ENCODE peak calls at places on chromosomes 3 and 15, in ten cellular contexts. One of them, this sample, is unnamed.
A peak's percentile ranks its signal among the peaks of the same experiment; 100 is the strongest.

GRCh38 chr3:184354121-184354728 is 7.2 kb downstream of the CLCN2 start:
- DNase-seq in GM12891: peak; percentile 71
- DNase-seq in breast epithelium: no peak
- DNase-seq in transverse colon: peak; percentile 66
- DNase-seq in endothelial cell of umbilical vein: peak; percentile 37
- DNase-seq in K562: peak; percentile 79
- DNase-seq in prostate gland: peak; percentile 27
- DNase-seq in GM12878: no peak
- DNase-seq in stomach: peak; percentile 58
- DNase-seq in sigmoid colon: no peak
- DNase-seq in this sample: peak; percentile 69

GRCh38 chr3:23654571-23654970 is 151.2 kb upstream of the UBE2E1 start:
- DNase-seq in K562: no peak
- DNase-seq in transverse colon: no peak
- DNase-seq in sigmoid colon: no peak
- DNase-seq in breast epithelium: no peak
- DNase-seq in GM12878: no peak
- DNase-seq in prostate gland: no peak
- DNase-seq in stomach: no peak
- DNase-seq in endothelial cell of umbilical vein: no peak
- DNase-seq in GM12891: no peak
- DNase-seq in this sample: no peak

GRCh38 chr15:27601239-27601942 is 497.7 kb downstream of the OCA2 start:
- DNase-seq in sigmoid colon: no peak
- DNase-seq in GM12891: no peak
- DNase-seq in K562: no peak
- DNase-seq in prostate gland: no peak
- DNase-seq in endothelial cell of umbilical vein: no peak
- DNase-seq in breast epithelium: no peak
- DNase-seq in GM12878: no peak
- DNase-seq in transverse colon: no peak
- DNase-seq in stomach: no peak
- DNase-seq in this sample: no peak

GRCh38 chr15:39925112-39925830 is 5.2 kb upstream of the GPR176 start:
- DNase-seq in GM12878: no peak
- DNase-seq in endothelial cell of umbilical vein: peak; percentile 36
- DNase-seq in transverse colon: no peak
- DNase-seq in stomach: no peak
- DNase-seq in sigmoid colon: no peak
- DNase-seq in K562: peak; percentile 65
- DNase-seq in breast epithelium: no peak
- DNase-seq in GM12891: no peak
- DNase-seq in prostate gland: no peak
- DNase-seq in this sample: no peak

GRCh38 chr3:118573922-118574321 is 460.7 kb downstream of the IGSF11 start:
- DNase-seq in breast epithelium: no peak
- DNase-seq in transverse colon: no peak
- DNase-seq in stomach: no peak
- DNase-seq in prostate gland: no peak
- DNase-seq in K562: no peak
- DNase-seq in endothelial cell of umbilical vein: no peak
- DNase-seq in sigmoid colon: no peak
- DNase-seq in GM12878: no peak
- DNase-seq in GM12891: no peak
- DNase-seq in this sample: no peak

GRCh38 chr15:65326109-65326508 is 21.6 kb downstream of the RNU5B-1 start:
- DNase-seq in K562: no peak
- DNase-seq in GM12878: no peak
- DNase-seq in GM12891: no peak
- DNase-seq in prostate gland: no peak
- DNase-seq in transverse colon: no peak
- DNase-seq in sigmoid colon: peak; percentile 74
- DNase-seq in endothelial cell of umbilical vein: peak; percentile 92
- DNase-seq in stomach: no peak
- DNase-seq in breast epithelium: peak; percentile 32
- DNase-seq in this sample: no peak

GRCh38 chr3:53194218-53195065 is 33.4 kb downstream of the PRKCD start:
- DNase-seq in sigmoid colon: peak; percentile 77
- DNase-seq in transverse colon: no peak
- DNase-seq in prostate gland: no peak
- DNase-seq in GM12891: no peak
- DNase-seq in stomach: no peak
- DNase-seq in GM12878: no peak
- DNase-seq in breast epithelium: no peak
- DNase-seq in K562: no peak
- DNase-seq in endothelial cell of umbilical vein: peak; percentile 39
- DNase-seq in this sample: no peak

GRCh38 chr3:136350132-136350531 is 100.0 kb downstream of the PCCB start:
- DNase-seq in breast epithelium: no peak
- DNase-seq in K562: no peak
- DNase-seq in transverse colon: peak; percentile 14
- DNase-seq in GM12891: no peak
- DNase-seq in stomach: no peak
- DNase-seq in GM12878: no peak
- DNase-seq in prostate gland: no peak
- DNase-seq in endothelial cell of umbilical vein: no peak
- DNase-seq in sigmoid colon: peak; percentile 73
- DNase-seq in this sample: no peak

GRCh38 chr3:58132850-58133249 is 77.9 kb downstream of the DNASE1L3 start:
- DNase-seq in breast epithelium: no peak
- DNase-seq in prostate gland: no peak
- DNase-seq in K562: no peak
- DNase-seq in GM12891: no peak
- DNase-seq in GM12878: no peak
- DNase-seq in sigmoid colon: no peak
- DNase-seq in transverse colon: no peak
- DNase-seq in endothelial cell of umbilical vein: no peak
- DNase-seq in stomach: no peak
- DNase-seq in this sample: no peak

DNA sequence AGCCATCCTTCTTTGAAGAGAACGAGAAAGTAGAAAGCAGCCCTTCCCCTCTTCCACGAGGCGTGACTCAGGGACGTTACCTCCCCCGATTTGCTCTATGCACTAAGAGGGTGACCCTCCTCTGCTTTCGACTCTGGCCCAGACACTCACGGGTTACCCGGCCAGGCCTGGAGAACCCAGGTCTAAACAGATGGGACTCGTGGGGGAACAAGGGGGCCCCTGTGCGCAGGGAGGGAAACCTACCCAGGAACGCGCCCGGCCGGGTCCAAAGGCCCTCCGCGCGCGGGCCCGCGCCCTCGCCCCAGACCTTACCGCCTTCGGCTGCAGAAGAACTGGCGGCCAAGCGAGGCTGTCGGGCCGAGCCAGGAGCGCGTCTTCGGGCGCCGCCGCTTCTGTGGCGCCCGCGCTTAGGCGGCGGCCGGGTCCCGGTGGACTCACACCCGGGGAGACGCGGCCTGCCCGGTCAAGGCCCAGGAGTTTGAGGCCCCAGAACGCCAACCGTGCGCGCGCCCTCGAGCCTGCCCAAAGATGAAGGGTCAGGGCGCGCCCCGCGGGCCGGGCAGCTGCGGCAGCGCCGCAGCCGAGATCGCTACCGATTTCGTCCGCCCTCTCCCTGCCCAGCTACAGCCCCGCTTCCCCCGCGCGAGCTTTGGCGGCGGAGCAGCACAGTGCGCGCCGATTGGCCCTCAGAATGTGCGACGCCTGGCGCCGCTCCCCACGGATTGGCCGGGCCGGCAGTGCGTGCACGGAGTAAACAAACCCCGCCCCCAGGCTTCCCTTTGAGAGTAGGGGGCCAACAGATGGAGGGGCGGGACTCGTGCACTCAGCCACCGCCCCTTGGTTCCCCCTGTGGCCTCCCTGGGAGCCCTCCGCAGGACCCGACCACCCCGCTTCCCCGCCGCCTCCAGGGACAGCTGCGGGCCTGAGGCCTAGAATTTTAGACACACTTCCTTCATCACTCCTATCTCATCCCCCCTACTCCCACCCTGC is at the start of gene TFDP2:
- DNase-seq in prostate gland: peak; percentile 95
- DNase-seq in endothelial cell of umbilical vein: peak; percentile 92
- DNase-seq in GM12878: peak; percentile 27
- DNase-seq in breast epithelium: peak; percentile 84
- DNase-seq in sigmoid colon: peak; percentile 96
- DNase-seq in GM12891: peak; percentile 93
- DNase-seq in K562: peak; percentile 71
- DNase-seq in stomach: peak; percentile 91
- DNase-seq in transverse colon: peak; percentile 92
- DNase-seq in this sample: peak; percentile 91
- TF ChIP-seq POLR2A in prostate gland: peak; percentile 88
- TF ChIP-seq POLR2A in endothelial cell of umbilical vein: no peak
- TF ChIP-seq POLR2A in GM12878: peak; percentile 85
- TF ChIP-seq POLR2A in breast epithelium: peak; percentile 13
- TF ChIP-seq POLR2A in sigmoid colon: peak; percentile 57
- TF ChIP-seq POLR2A in GM12891: peak; percentile 53
- TF ChIP-seq POLR2A in K562: peak; percentile 40
- TF ChIP-seq POLR2A in stomach: no peak
- TF ChIP-seq POLR2A in transverse colon: peak; percentile 76
- TF ChIP-seq POLR2A in this sample: peak; percentile 70

GRCh38 chr3:133573629-133574194 is at the start of gene CDV3:
- DNase-seq in GM12878: no peak
- DNase-seq in transverse colon: no peak
- DNase-seq in GM12891: peak; percentile 27
- DNase-seq in breast epithelium: no peak
- DNase-seq in stomach: no peak
- DNase-seq in sigmoid colon: no peak
- DNase-seq in endothelial cell of umbilical vein: no peak
- DNase-seq in prostate gland: no peak
- DNase-seq in K562: no peak
- DNase-seq in this sample: no peak
- TF ChIP-seq POLR2AphosphoS5 in GM12878: no peak
- TF ChIP-seq POLR2AphosphoS5 in transverse colon: peak; percentile 86
- TF ChIP-seq POLR2AphosphoS5 in GM12891: no peak
- TF ChIP-seq POLR2AphosphoS5 in breast epithelium: peak; percentile 80
- TF ChIP-seq POLR2AphosphoS5 in stomach: peak; percentile 75
- TF ChIP-seq POLR2AphosphoS5 in sigmoid colon: peak; percentile 96
- TF ChIP-seq POLR2AphosphoS5 in endothelial cell of umbilical vein: peak; percentile 67
- TF ChIP-seq POLR2AphosphoS5 in prostate gland: no peak
- TF ChIP-seq POLR2AphosphoS5 in K562: peak; percentile 77
- TF ChIP-seq POLR2AphosphoS5 in this sample: no peak

DNA sequence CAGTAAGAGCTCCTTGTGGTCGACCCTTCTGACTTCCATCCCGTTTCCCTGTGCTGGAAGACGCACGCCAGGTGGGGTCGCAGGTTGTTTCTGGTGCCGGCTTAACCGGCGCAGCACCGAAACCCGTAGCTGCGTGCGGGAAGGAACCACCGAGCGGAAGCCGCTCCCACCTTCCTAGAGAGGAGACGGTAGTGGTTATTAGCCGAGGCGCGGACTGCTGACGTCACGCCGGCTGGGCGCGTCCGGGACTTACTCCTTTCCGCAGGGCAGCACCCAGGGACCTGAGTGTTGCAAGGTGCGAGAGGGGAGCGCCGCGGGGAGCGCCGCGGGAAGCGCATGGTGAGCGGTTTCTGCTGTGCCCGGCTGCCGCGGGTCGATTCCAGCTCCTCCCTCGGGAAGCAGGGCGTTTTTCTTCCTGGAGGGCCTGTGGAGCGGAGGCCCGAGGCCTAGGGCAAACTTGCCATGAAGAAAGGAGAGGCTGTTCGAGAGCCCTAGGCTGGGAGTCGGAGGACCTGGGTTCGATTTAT is at the start of gene ZNF501:
- DNase-seq in GM12878: peak; percentile 42
- DNase-seq in sigmoid colon: peak; percentile 97
- DNase-seq in GM12891: peak; percentile 75
- DNase-seq in stomach: peak; percentile 94
- DNase-seq in endothelial cell of umbilical vein: peak; percentile 83
- DNase-seq in breast epithelium: peak; percentile 83
- DNase-seq in transverse colon: peak; percentile 96
- DNase-seq in K562: peak; percentile 96
- DNase-seq in prostate gland: peak; percentile 92
- DNase-seq in this sample: peak; percentile 49
- TF ChIP-seq POLR2A in GM12878: peak; percentile 83
- TF ChIP-seq POLR2A in sigmoid colon: peak; percentile 32
- TF ChIP-seq POLR2A in GM12891: peak; percentile 57
- TF ChIP-seq POLR2A in stomach: no peak
- TF ChIP-seq POLR2A in endothelial cell of umbilical vein: peak; percentile 36
- TF ChIP-seq POLR2A in breast epithelium: no peak
- TF ChIP-seq POLR2A in transverse colon: peak; percentile 42
- TF ChIP-seq POLR2A in K562: peak; percentile 89
- TF ChIP-seq POLR2A in prostate gland: peak; percentile 55
- TF ChIP-seq POLR2A in this sample: peak; percentile 44

GRCh38 chr15:70503798-70504304 is 259.5 kb downstream of the UACA start:
- DNase-seq in sigmoid colon: no peak
- DNase-seq in transverse colon: no peak
- DNase-seq in stomach: no peak
- DNase-seq in GM12891: no peak
- DNase-seq in K562: no peak
- DNase-seq in breast epithelium: no peak
- DNase-seq in prostate gland: no peak
- DNase-seq in GM12878: no peak
- DNase-seq in endothelial cell of umbilical vein: no peak
- DNase-seq in this sample: no peak

GRCh38 chr15:70504305-70504951 is 258.9 kb downstream of the UACA start:
- DNase-seq in prostate gland: no peak
- DNase-seq in transverse colon: peak; percentile 65
- DNase-seq in sigmoid colon: peak; percentile 83
- DNase-seq in GM12878: no peak
- DNase-seq in breast epithelium: peak; percentile 53
- DNase-seq in stomach: peak; percentile 47
- DNase-seq in GM12891: no peak
- DNase-seq in K562: no peak
- DNase-seq in endothelial cell of umbilical vein: no peak
- DNase-seq in this sample: peak; percentile 68

GRCh38 chr15:70505971-70506887 is 257.1 kb downstream of the UACA start:
- DNase-seq in endothelial cell of umbilical vein: no peak
- DNase-seq in GM12878: no peak
- DNase-seq in sigmoid colon: no peak
- DNase-seq in stomach: no peak
- DNase-seq in transverse colon: no peak
- DNase-seq in prostate gland: peak; percentile 63
- DNase-seq in breast epithelium: no peak
- DNase-seq in K562: no peak
- DNase-seq in GM12891: no peak
- DNase-seq in this sample: no peak

GRCh38 chr15:70504988-70505387 is 258.4 kb downstream of the UACA start:
- DNase-seq in transverse colon: no peak
- DNase-seq in GM12878: no peak
- DNase-seq in prostate gland: no peak
- DNase-seq in breast epithelium: no peak
- DNase-seq in stomach: no peak
- DNase-seq in K562: no peak
- DNase-seq in endothelial cell of umbilical vein: no peak
- DNase-seq in GM12891: no peak
- DNase-seq in sigmoid colon: no peak
- DNase-seq in this sample: no peak

DNA sequence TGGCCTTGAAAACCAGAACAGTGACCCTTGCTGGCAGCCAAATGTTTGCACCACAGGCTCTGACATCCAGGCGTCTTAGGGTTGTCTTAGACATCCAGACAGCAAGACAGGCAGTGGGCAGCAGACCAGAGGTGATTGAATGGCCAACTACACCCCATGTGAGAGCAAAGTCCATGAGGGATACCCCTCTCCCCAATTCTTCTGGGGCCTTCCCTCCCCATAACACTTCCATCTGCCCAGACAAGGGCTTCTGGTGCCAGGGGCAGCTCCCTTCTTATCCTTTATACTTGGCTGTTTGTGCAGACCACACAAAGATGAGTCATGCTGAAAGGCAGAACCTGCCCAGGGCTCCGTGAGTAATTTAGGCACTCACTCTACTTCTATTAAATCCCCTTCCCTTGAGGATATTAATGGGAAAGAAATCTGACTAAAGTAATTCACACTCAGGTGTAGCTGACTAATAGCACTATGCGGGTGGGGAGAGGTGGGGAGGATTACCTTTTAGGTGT is 257.9 kb downstream of the UACA start:
- DNase-seq in K562: no peak
- DNase-seq in stomach: no peak
- DNase-seq in prostate gland: peak; percentile 48
- DNase-seq in endothelial cell of umbilical vein: peak; percentile 59
- DNase-seq in breast epithelium: peak; percentile 41
- DNase-seq in GM12878: no peak
- DNase-seq in transverse colon: no peak
- DNase-seq in GM12891: no peak
- DNase-seq in sigmoid colon: no peak
- DNase-seq in this sample: no peak
- TF ChIP-seq POLR2AphosphoS5 in K562: no peak
- TF ChIP-seq POLR2AphosphoS5 in stomach: no peak
- TF ChIP-seq POLR2AphosphoS5 in prostate gland: peak; percentile 46
- TF ChIP-seq POLR2AphosphoS5 in endothelial cell of umbilical vein: no peak
- TF ChIP-seq POLR2AphosphoS5 in breast epithelium: no peak
- TF ChIP-seq POLR2AphosphoS5 in GM12878: no peak
- TF ChIP-seq POLR2AphosphoS5 in transverse colon: no peak
- TF ChIP-seq POLR2AphosphoS5 in GM12891: no peak
- TF ChIP-seq POLR2AphosphoS5 in sigmoid colon: no peak
- TF ChIP-seq POLR2AphosphoS5 in this sample: no peak